ENCODE peak calls at places on chromosome 2, in seven cellular contexts. J is choroid plexus epithelial cell; R is foreskin fibroblast; I is HTR-8/SVneo; W is stimulated activated CD8-positive, alpha-beta memory T cell treated with anti-CD3 and anti-CD28 coated beads, Interleukin-12 subunit alpha, Interleukin-12 subunit beta, amount 100 ng/mL, for 1 hour; X is activated naive CD4-positive, alpha-beta T cell; S is substantia nigra. P is an unnamed sample.

GRCh38 chr2:132550285-132550684 is 119.7 kb downstream of the LYPD1 start:
- DNase-seq in J (no peak), R (no peak), I (no peak), W (no peak), X (no peak), S (no peak), P (no peak)

GRCh38 chr2:60468390-60469085 is 84.9 kb downstream of the BCL11A start:
- DNase-seq in J (peak), R (peak), I (peak), W (no peak), X (no peak), S (no peak), P (no peak)

GRCh38 chr2:46655551-46656436 is 176.4 kb downstream of the TMEM247 start:
- DNase-seq in J (no peak), R (peak), I (no peak), W (no peak), X (no peak), S (no peak), P (no peak)

GRCh38 chr2:150672311-150672710 is 184.8 kb upstream of the RND3 start:
- DNase-seq in J (peak), R (no peak), I (no peak), W (no peak), X (no peak), S (no peak), P (no peak)

GRCh38 chr2:218074031-218074430 is 5.0 kb downstream of the RUFY4 start:
- DNase-seq in J (peak), R (peak), I (peak), W (no peak), X (no peak), S (no peak), P (no peak)

GRCh38 chr2:189298038-189298437 is 118.5 kb upstream of the COL5A2 start:
- DNase-seq in J (peak), R (peak), I (no peak), W (no peak), X (no peak), S (no peak), P (no peak)

GRCh38 chr2:30157616-30158015 is 10.8 kb downstream of the YPEL5 start:
- DNase-seq in J (no peak), R (no peak), I (no peak), W (no peak), X (no peak), S (no peak), P (no peak)

GRCh38 chr2:233061591-233062446 is 1.7 kb downstream of the INPP5D start:
- DNase-seq in J (peak), R (peak), I (no peak), W (no peak), X (no peak), S (no peak), P (no peak)

GRCh38 chr2:54092940-54093339 is 22.5 kb upstream of the ACYP2 start:
- DNase-seq in J (no peak), R (no peak), I (no peak), W (no peak), X (no peak), S (no peak), P (no peak)

GRCh38 chr2:42021490-42021889 is 26.3 kb upstream of the PKDCC start:
- DNase-seq in J (peak), R (peak), I (peak), W (no peak), X (no peak), S (no peak), P (no peak)

GRCh38 chr2:53994735-53995538 is 24.1 kb upstream of the PSME4 start:
- DNase-seq in J (no peak), R (no peak), I (no peak), W (no peak), X (no peak), S (no peak), P (peak)

GRCh38 chr2:109222825-109223471 is 93.9 kb downstream of the SH3RF3 start:
- DNase-seq in J (no peak), R (no peak), I (no peak), W (no peak), X (no peak), S (no peak), P (no peak)

GRCh38 chr2:150572194-150572766 is 84.8 kb upstream of the RND3 start:
- DNase-seq in J (no peak), R (no peak), I (no peak), W (no peak), X (no peak), S (no peak), P (no peak)

GRCh38 chr2:8023241-8023640 is 658.6 kb upstream of the ID2 start:
- DNase-seq in J (no peak), R (no peak), I (no peak), W (no peak), X (no peak), S (no peak), P (no peak)

GRCh38 chr2:226575928-226576327 is 223.7 kb downstream of the IRS1 start:
- DNase-seq in J (peak), R (peak), I (no peak), W (no peak), X (no peak), S (no peak), P (no peak)

GRCh38 chr2:17594533-17595391 is 54.3 kb downstream of the VSNL1 start:
- DNase-seq in J (peak), R (peak), I (no peak), W (no peak), X (no peak), S (no peak), P (no peak)

GRCh38 chr2:10824191-10824590 is 11.6 kb upstream of the PDIA6 start:
- DNase-seq in J (no peak), R (no peak), I (no peak), W (no peak), X (no peak), S (no peak), P (no peak)

GRCh38 chr2:10414000-10414451 is 34.1 kb downstream of the ODC1 start:
- DNase-seq in J (peak), R (peak), I (no peak), W (no peak), X (no peak), S (no peak), P (no peak)

GRCh38 chr2:199160081-199160480 is 297.7 kb downstream of the SATB2 start:
- DNase-seq in J (no peak), R (peak), I (no peak), W (no peak), X (no peak), S (no peak), P (no peak)

GRCh38 chr2:206164261-206164862 is 4.7 kb downstream of the EEF1B2 start:
- DNase-seq in J (peak), R (peak), I (peak), W (peak), X (no peak), S (no peak), P (no peak)

GRCh38 chr2:23616630-23617029 is 231.7 kb downstream of the KLHL29 start:
- DNase-seq in J (no peak), R (no peak), I (no peak), W (no peak), X (no peak), S (no peak), P (no peak)

GRCh38 chr2:208183937-208184336 is 5.9 kb downstream of the C2orf80 start:
- DNase-seq in J (no peak), R (no peak), I (no peak), W (no peak), X (no peak), S (no peak), P (no peak)

GRCh38 chr2:601387-601698 is 75.9 kb downstream of the TMEM18 start:
- DNase-seq in J (no peak), R (no peak), I (no peak), W (no peak), X (no peak), S (no peak), P (no peak)

GRCh38 chr2:224910535-224910934 is 131.7 kb downstream of the DOCK10 start:
- DNase-seq in J (peak), R (peak), I (no peak), W (no peak), X (no peak), S (no peak), P (no peak)

GRCh38 chr2:25977768-25978167 is 4.5 kb downstream of the KIF3C start:
- DNase-seq in J (peak), R (peak), I (no peak), W (no peak), X (no peak), S (no peak), P (no peak)

GRCh38 chr2:9704600-9704999 is 73.8 kb upstream of the YWHAQ start:
- DNase-seq in J (no peak), R (no peak), I (no peak), W (no peak), X (no peak), S (no peak), P (no peak)

GRCh38 chr2:58138631-58139030 is 92.0 kb downstream of the VRK2 start:
- DNase-seq in J (no peak), R (no peak), I (no peak), W (no peak), X (no peak), S (no peak), P (no peak)

GRCh38 chr2:238965371-238966273 is 117.7 kb downstream of the TWIST2 start:
- DNase-seq in J (no peak), R (no peak), I (no peak), W (no peak), X (no peak), S (no peak), P (no peak)

GRCh38 chr2:195656859-195657633 is at the start of gene SLC39A10:
- DNase-seq in J (peak), R (peak), I (peak), W (peak), X (peak), S (peak), P (peak)

GRCh38 chr2:206616141-206616540 is 26.1 kb upstream of the FAM237A start:
- DNase-seq in J (no peak), R (no peak), I (no peak), W (no peak), X (no peak), S (no peak), P (no peak)

P was measured in CMK.